ENCODE peak calls at places on chromosomes 6 and 20, in nine cellular contexts. F is heart right ventricle, I is BE2C, L is left lung, P is hepatocyte, N is lower leg skin, H is psoas muscle, B is cardiac muscle cell, J is PC-3. A is an unnamed sample.

GRCh38 chr20:62224113-62224855 is 4.2 kb upstream of the HRH3 start:
- DNase-seq in F (no peak), I (no peak), L (no peak), P (no peak), N (no peak), H (no peak), B (no peak), J (no peak), A (no peak)

GRCh38 chr6:164130151-164130550 is 715.6 kb downstream of the QKI start:
- DNase-seq in F (no peak), I (peak), L (no peak), P (no peak), N (no peak), H (no peak), B (no peak), J (no peak), A (no peak)

GRCh38 chr6:158170656-158171081 is 2.5 kb downstream of the GTF2H5 start:
- DNase-seq in F (no peak), I (no peak), L (no peak), P (peak), N (no peak), H (no peak), B (no peak), J (peak), A (no peak)

GRCh38 chr20:42130810-42131596 is 512.8 kb upstream of the CHD6 start:
- DNase-seq in F (no peak), I (no peak), L (no peak), P (no peak), N (no peak), H (no peak), B (no peak), J (no peak), A (no peak)

GRCh38 chr20:31813611-31814010 is 5.5 kb upstream of the MYLK2 start:
- DNase-seq in F (no peak), I (no peak), L (no peak), P (no peak), N (no peak), H (no peak), B (no peak), J (no peak), A (no peak)

GRCh38 chr20:33298391-33298790 is 15.4 kb downstream of the BPIFB1 start:
- DNase-seq in F (no peak), I (no peak), L (no peak), P (no peak), N (no peak), H (no peak), B (no peak), J (no peak), A (no peak)

GRCh38 chr6:47413752-47414516 is 63.7 kb upstream of the CD2AP start:
- DNase-seq in F (no peak), I (peak), L (no peak), P (peak), N (peak), H (no peak), B (peak), J (peak), A (peak)

GRCh38 chr6:139820191-139820590 is 445.7 kb upstream of the CITED2 start:
- DNase-seq in F (no peak), I (no peak), L (no peak), P (peak), N (no peak), H (no peak), B (no peak), J (peak), A (no peak)

GRCh38 chr6:49151461-49151860 is 311.6 kb downstream of the MMUT start:
- DNase-seq in F (no peak), I (no peak), L (no peak), P (no peak), N (no peak), H (no peak), B (no peak), J (no peak), A (no peak)

GRCh38 chr20:17762243-17762872 is 62.6 kb downstream of the BANF2 start:
- DNase-seq in F (no peak), I (no peak), L (peak), P (no peak), N (no peak), H (no peak), B (no peak), J (no peak), A (no peak)

GRCh38 chr6:47762502-47762901 is 19.3 kb upstream of the OPN5 start:
- DNase-seq in F (no peak), I (no peak), L (no peak), P (no peak), N (no peak), H (no peak), B (no peak), J (no peak), A (no peak)

GRCh38 chr20:18989736-18990474 is 176.3 kb downstream of the SCP2D1 start:
- DNase-seq in F (no peak), I (no peak), L (no peak), P (no peak), N (peak), H (peak), B (no peak), J (no peak), A (peak)

GRCh38 chr20:37267684-37268313 is 6.2 kb upstream of the GHRH start:
- DNase-seq in F (no peak), I (no peak), L (no peak), P (no peak), N (no peak), H (no peak), B (no peak), J (no peak), A (no peak)

GRCh38 chr6:41630069-41630468 is 8.2 kb upstream of the MDFI start:
- DNase-seq in F (no peak), I (no peak), L (no peak), P (no peak), N (no peak), H (no peak), B (no peak), J (no peak), A (no peak)

GRCh38 chr20:50389437-50389807 is 120.8 kb upstream of the PTPN1 start:
- DNase-seq in F (peak), I (no peak), L (no peak), P (no peak), N (no peak), H (no peak), B (no peak), J (no peak), A (peak)

GRCh38 chr6:105207524-105208269 is 27.9 kb upstream of the POPDC3 start:
- DNase-seq in F (no peak), I (no peak), L (no peak), P (no peak), N (no peak), H (no peak), B (no peak), J (peak), A (no peak)

GRCh38 chr20:62315773-62316172 is 13.0 kb downstream of the ADRM1 start:
- DNase-seq in F (no peak), I (no peak), L (no peak), P (no peak), N (no peak), H (no peak), B (no peak), J (no peak), A (no peak)

GRCh38 chr6:1832844-1833787 is 223.4 kb downstream of the FOXC1 start:
- DNase-seq in F (peak), I (peak), L (peak), P (no peak), N (peak), H (peak), B (no peak), J (peak), A (no peak)

GRCh38 chr20:38032585-38033329 is 499 bp downstream of the TTI1 start:
- DNase-seq in F (no peak), I (no peak), L (no peak), P (no peak), N (no peak), H (no peak), B (no peak), J (no peak), A (no peak)

GRCh38 chr6:150937126-150937906 is 71.8 kb downstream of the MTHFD1L start:
- DNase-seq in F (peak), I (no peak), L (no peak), P (no peak), N (no peak), H (peak), B (no peak), J (no peak), A (peak)

GRCh38 chr6:18632670-18633410 is 245.7 kb downstream of the RNF144B start:
- DNase-seq in F (no peak), I (no peak), L (no peak), P (no peak), N (no peak), H (no peak), B (no peak), J (peak), A (no peak)

GRCh38 chr20:24798930-24799705 is 150.0 kb upstream of the CST7 start:
- DNase-seq in F (no peak), I (no peak), L (no peak), P (no peak), N (no peak), H (no peak), B (no peak), J (no peak), A (no peak)

GRCh38 chr6:44667668-44668390 is 280.3 kb downstream of the CDC5L start:
- DNase-seq in F (no peak), I (peak), L (no peak), P (peak), N (no peak), H (no peak), B (peak), J (peak), A (no peak)

GRCh38 chr6:109052852-109053251 is 41.8 kb downstream of the SESN1 start:
- DNase-seq in F (no peak), I (no peak), L (no peak), P (no peak), N (no peak), H (no peak), B (no peak), J (no peak), A (no peak)
- TF ChIP-seq CTCF in F (no peak), I (no peak), L (no peak), P (no peak), N (no peak), H (no peak), B (no peak), J (no peak), A (no peak)

DNA sequence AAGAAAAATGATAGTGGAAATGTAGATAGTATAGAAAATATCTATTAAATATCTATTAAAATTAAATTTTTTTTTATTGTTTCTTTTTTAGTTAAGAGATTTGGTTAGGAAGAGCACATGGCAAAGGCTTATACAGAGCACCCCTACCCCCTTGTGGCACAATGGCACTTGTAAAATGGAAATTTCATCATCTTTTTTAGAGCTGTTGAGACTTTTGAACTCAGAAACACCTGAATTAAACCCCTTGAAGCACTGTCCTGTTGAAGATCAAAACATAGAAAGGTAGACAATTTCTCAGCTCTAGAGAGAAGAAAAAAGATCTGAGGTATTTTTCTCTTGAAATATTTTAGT is 572.4 kb downstream of the PKHD1 start:
- DNase-seq in F (no peak), I (no peak), L (no peak), P (no peak), N (no peak), H (no peak), B (no peak), J (peak), A (no peak)
- TF ChIP-seq CTCF in F (no peak), I (peak), L (no peak), P (peak), N (no peak), H (no peak), B (no peak), J (peak), A (no peak)

GRCh38 chr20:45963059-45964011 is 8.7 kb downstream of the ZNF335 start:
- DNase-seq in F (no peak), I (no peak), L (peak), P (peak), N (no peak), H (no peak), B (peak), J (peak), A (peak)
- TF ChIP-seq CTCF in F (peak), I (peak), L (peak), P (peak), N (no peak), H (peak), B (peak), J (peak), A (peak)

GRCh38 chr6:161141173-161141572 is 132.7 kb downstream of the AGPAT4 start:
- DNase-seq in F (no peak), I (no peak), L (no peak), P (no peak), N (no peak), H (no peak), B (no peak), J (no peak), A (no peak)
- TF ChIP-seq CTCF in F (no peak), I (no peak), L (no peak), P (no peak), N (no peak), H (no peak), B (no peak), J (no peak), A (no peak)

GRCh38 chr6:33417127-33417902 is 592 bp downstream of the CUTA start:
- DNase-seq in F (no peak), I (no peak), L (no peak), P (peak), N (no peak), H (no peak), B (peak), J (peak), A (no peak)

GRCh38 chr6:33418690-33419291 is 884 bp upstream of the CUTA start:
- DNase-seq in F (no peak), I (no peak), L (no peak), P (no peak), N (no peak), H (no peak), B (no peak), J (no peak), A (no peak)

GRCh38 chr6:33419580-33420492 is at the start of gene SYNGAP1:
- DNase-seq in F (peak), I (peak), L (peak), P (peak), N (no peak), H (peak), B (peak), J (no peak), A (peak)

GRCh38 chr6:33416386-33417126 is 1.4 kb downstream of the CUTA start:
- DNase-seq in F (no peak), I (no peak), L (no peak), P (no peak), N (no peak), H (no peak), B (no peak), J (no peak), A (no peak)

GRCh38 chr6:33417903-33418689 is at the start of gene CUTA:
- DNase-seq in F (peak), I (peak), L (peak), P (peak), N (peak), H (peak), B (peak), J (peak), A (peak)
- TF ChIP-seq CTCF in F (peak), I (peak), L (peak), P (peak), N (no peak), H (peak), B (peak), J (peak), A (no peak)